ENCODE peak calls at places on chromosome X, in five cellular contexts. A, Q, L, K and I are unnamed samples.

GRCh38 chrX:39850630-39851152 is 247.1 kb downstream of the BCOR start:
- DNase-seq in A (peak), Q (peak), L (no peak), K (peak), I (no peak)

GRCh38 chrX:2732649-2733048 is 19.2 kb upstream of the XG start:
- DNase-seq in A (no peak), Q (no peak), L (no peak), K (no peak), I (no peak)

GRCh38 chrX:386239-386767 is 404 bp downstream of the PPP2R3B start:
- DNase-seq in A (no peak), Q (no peak), L (no peak), K (peak), I (no peak)

GRCh38 chrX:111005151-111005550 is 90.8 kb upstream of the PAK3 start:
- DNase-seq in A (no peak), Q (no peak), L (no peak), K (no peak), I (no peak)

GRCh38 chrX:109774136-109774535 is 41.1 kb upstream of the ACSL4 start:
- DNase-seq in A (no peak), Q (peak), L (no peak), K (peak), I (no peak)

GRCh38 chrX:7926914-7927258 is 327 bp downstream of the PNPLA4 start:
- DNase-seq in A (no peak), Q (no peak), L (no peak), K (no peak), I (no peak)

GRCh38 chrX:117138070-117138469 is 675.3 kb upstream of the CT83 start:
- DNase-seq in A (no peak), Q (no peak), L (no peak), K (no peak), I (no peak)

GRCh38 chrX:148542481-148543255 is 42.3 kb downstream of the AFF2 start:
- DNase-seq in A (no peak), Q (no peak), L (no peak), K (no peak), I (no peak)

GRCh38 chrX:115174548-115174947 is 14.7 kb upstream of the RBMXL3 start:
- DNase-seq in A (no peak), Q (no peak), L (no peak), K (peak), I (no peak)

GRCh38 chrX:131827935-131828334 is 195.2 kb upstream of the STK26 start:
- DNase-seq in A (no peak), Q (no peak), L (peak), K (no peak), I (no peak)

GRCh38 chrX:101252634-101253033 is 33.0 kb downstream of the DRP2 start:
- DNase-seq in A (no peak), Q (peak), L (no peak), K (no peak), I (no peak)

GRCh38 chrX:71236858-71237257 is 13.8 kb downstream of the GJB1 start:
- DNase-seq in A (no peak), Q (no peak), L (no peak), K (no peak), I (no peak)

GRCh38 chrX:72685810-72686465 is 28.2 kb downstream of the PHKA1 start:
- DNase-seq in A (peak), Q (peak), L (no peak), K (no peak), I (no peak)